ENCODE peak calls at places on chromosomes 6 and 20, in six cellular contexts. S is psoas muscle, F is GM23248, X is DMS153, G is HTR-8/SVneo, H is T-cell. L is an unnamed sample.

GRCh38 chr20:21360686-21361085 is 36.6 kb downstream of the NKX2-4 start:
- DNase-seq in S (no peak), F (peak; percentile 15), X (no peak), G (no peak), H (no peak), L (no peak)

GRCh38 chr6:98958791-98959190 is 11.0 kb upstream of the FBXL4 start:
- DNase-seq in S (no peak), F (no peak), X (no peak), G (no peak), H (no peak), L (no peak)

GRCh38 chr6:97449437-97449966 is 166.5 kb upstream of the MMS22L start:
- DNase-seq in S (no peak), F (no peak), X (no peak), G (no peak), H (no peak), L (no peak)

GRCh38 chr6:15481892-15482291 is 180.9 kb downstream of the DTNBP1 start:
- DNase-seq in S (no peak), F (no peak), X (peak; percentile 58), G (no peak), H (no peak), L (no peak)

GRCh38 chr6:13916230-13916944 is 8.4 kb upstream of the RNF182 start:
- DNase-seq in S (no peak), F (peak; percentile 75), X (peak; percentile 68), G (no peak), H (no peak), L (peak; percentile 40)

GRCh38 chr20:4193053-4193452 is 177.7 kb upstream of the RNF24 start:
- DNase-seq in S (no peak), F (no peak), X (no peak), G (no peak), H (no peak), L (no peak)

GRCh38 chr6:152232494-152233151 is 404.5 kb downstream of the SYNE1 start:
- DNase-seq in S (no peak), F (peak; percentile 76), X (no peak), G (no peak), H (no peak), L (peak; percentile 49)

GRCh38 chr6:3292431-3293197 is 33.9 kb downstream of the PSMG4 start:
- DNase-seq in S (peak; percentile 39), F (no peak), X (no peak), G (no peak), H (no peak), L (no peak)

GRCh38 chr6:29887330-29887818 is 55.0 kb upstream of the HLA-A start:
- DNase-seq in S (peak; percentile 66), F (peak; percentile 64), X (no peak), G (no peak), H (peak; percentile 54), L (peak; percentile 14)

GRCh38 chr20:44212792-44213191 is 2.2 kb upstream of the OSER1 start:
- DNase-seq in S (no peak), F (peak; percentile 50), X (no peak), G (no peak), H (no peak), L (no peak)

GRCh38 chr6:52584203-52584602 is 7.3 kb upstream of the TRAM2 start:
- DNase-seq in S (no peak), F (no peak), X (no peak), G (no peak), H (no peak), L (no peak)

GRCh38 chr6:75402296-75402695 is 91.3 kb downstream of the FILIP1 start:
- DNase-seq in S (peak; percentile 79), F (peak; percentile 92), X (no peak), G (no peak), H (no peak), L (peak; percentile 83)

GRCh38 chr6:133957780-133958242 is 4.8 kb downstream of the TBPL1 start:
- DNase-seq in S (no peak), F (no peak), X (no peak), G (no peak), H (no peak), L (no peak)

GRCh38 chr20:4681971-4682370 is 39.7 kb upstream of the PRND start:
- DNase-seq in S (no peak), F (peak; percentile 71), X (no peak), G (no peak), H (no peak), L (no peak)

GRCh38 chr20:23541330-23541729 is 27.0 kb downstream of the CST9L start:
- DNase-seq in S (no peak), F (no peak), X (no peak), G (no peak), H (no peak), L (no peak)

GRCh38 chr20:63926298-63926697 is 29.9 kb downstream of the UCKL1 start:
- DNase-seq in S (no peak), F (no peak), X (no peak), G (no peak), H (no peak), L (no peak)

GRCh38 chr20:58447733-58448391 is 58.8 kb downstream of the VAPB start:
- DNase-seq in S (no peak), F (peak; percentile 78), X (peak; percentile 38), G (peak; percentile 91), H (peak; percentile 51), L (peak; percentile 61)

GRCh38 chr6:89084954-89085353 is 4.4 kb downstream of the PNRC1 start:
- DNase-seq in S (no peak), F (no peak), X (no peak), G (no peak), H (no peak), L (no peak)

GRCh38 chr20:18989736-18990474 is 176.3 kb downstream of the SCP2D1 start:
- DNase-seq in S (peak; percentile 58), F (no peak), X (no peak), G (no peak), H (no peak), L (no peak)

GRCh38 chr6:30767158-30767943 is 23.0 kb upstream of the IER3 start:
- DNase-seq in S (no peak), F (no peak), X (no peak), G (no peak), H (no peak), L (no peak)

GRCh38 chr6:118580585-118581419 is 32.7 kb downstream of the PLN start:
- DNase-seq in S (peak; percentile 91), F (peak; percentile 91), X (peak; percentile 52), G (peak; percentile 33), H (peak; percentile 14), L (peak; percentile 81)

GRCh38 chr6:90179190-90180169 is 117.2 kb downstream of the BACH2 start:
- DNase-seq in S (no peak), F (peak; percentile 46), X (no peak), G (no peak), H (no peak), L (no peak)

GRCh38 chr6:14876778-14877613 is 368.9 kb upstream of the JARID2 start:
- DNase-seq in S (no peak), F (peak; percentile 86), X (peak; percentile 30), G (peak; percentile 59), H (no peak), L (peak; percentile 90)

GRCh38 chr6:17389274-17389847 is 4.0 kb upstream of the CAP2 start:
- DNase-seq in S (no peak), F (peak; percentile 74), X (no peak), G (no peak), H (no peak), L (peak; percentile 19)

GRCh38 chr6:144283781-144284473 is 1.2 kb upstream of the UTRN start:
- DNase-seq in S (no peak), F (peak; percentile 69), X (no peak), G (no peak), H (no peak), L (peak; percentile 51)

GRCh38 chr20:11054266-11055025 is 380.6 kb upstream of the JAG1 start:
- DNase-seq in S (no peak), F (no peak), X (no peak), G (no peak), H (no peak), L (no peak)

GRCh38 chr20:12455152-12455551 is 537.5 kb downstream of the BTBD3 start:
- DNase-seq in S (no peak), F (no peak), X (no peak), G (no peak), H (no peak), L (no peak)

L was measured in astrocyte of the spinal cord.